ENCODE peak calls at places on chromosome 9, in six cellular contexts. Z is fibroblast of mammary gland, X is cardiac fibroblast, R is AG09309, A is foreskin fibroblast, D is GM12865. S is an unnamed sample.

GRCh38 chr9:137715321-137715720 is 96.5 kb downstream of the EHMT1 start:
- DNase-seq in Z (no peak), X (no peak), R (no peak), A (no peak), D (no peak), S (peak)

GRCh38 chr9:83935276-83935890 is 14.2 kb upstream of the KIF27 start:
- DNase-seq in Z (peak), X (peak), R (peak), A (peak), D (no peak), S (peak)

GRCh38 chr9:16258191-16258590 is 612.3 kb downstream of the BNC2 start:
- DNase-seq in Z (no peak), X (no peak), R (no peak), A (no peak), D (no peak), S (no peak)

GRCh38 chr9:105510024-105510423 is 47.9 kb upstream of the FKTN start:
- DNase-seq in Z (peak), X (peak), R (peak), A (peak), D (peak), S (peak)

GRCh38 chr9:63817622-63818518 is 1467.1 kb downstream of the FOXD4L5 start:
- DNase-seq in Z (no peak), X (peak), R (no peak), A (peak), D (peak), S (no peak)

GRCh38 chr9:116499434-116499833 is 187.7 kb upstream of the TRIM32 start:
- DNase-seq in Z (no peak), X (no peak), R (no peak), A (no peak), D (no peak), S (peak)

GRCh38 chr9:134399435-134400056 is 73.3 kb downstream of the RXRA start:
- DNase-seq in Z (peak), X (peak), R (no peak), A (peak), D (peak), S (peak)

GRCh38 chr9:126906086-126906485 is 8.5 kb upstream of the RALGPS1 start:
- DNase-seq in Z (no peak), X (no peak), R (no peak), A (no peak), D (no peak), S (no peak)

GRCh38 chr9:121868611-121869010 is 217.2 kb downstream of the DAB2IP start:
- DNase-seq in Z (peak), X (no peak), R (no peak), A (peak), D (no peak), S (no peak)
- H3K4me3 ChIP-seq in Z (no peak), X (no peak), R (no peak), A (no peak), D (no peak), S (no peak)

DNA sequence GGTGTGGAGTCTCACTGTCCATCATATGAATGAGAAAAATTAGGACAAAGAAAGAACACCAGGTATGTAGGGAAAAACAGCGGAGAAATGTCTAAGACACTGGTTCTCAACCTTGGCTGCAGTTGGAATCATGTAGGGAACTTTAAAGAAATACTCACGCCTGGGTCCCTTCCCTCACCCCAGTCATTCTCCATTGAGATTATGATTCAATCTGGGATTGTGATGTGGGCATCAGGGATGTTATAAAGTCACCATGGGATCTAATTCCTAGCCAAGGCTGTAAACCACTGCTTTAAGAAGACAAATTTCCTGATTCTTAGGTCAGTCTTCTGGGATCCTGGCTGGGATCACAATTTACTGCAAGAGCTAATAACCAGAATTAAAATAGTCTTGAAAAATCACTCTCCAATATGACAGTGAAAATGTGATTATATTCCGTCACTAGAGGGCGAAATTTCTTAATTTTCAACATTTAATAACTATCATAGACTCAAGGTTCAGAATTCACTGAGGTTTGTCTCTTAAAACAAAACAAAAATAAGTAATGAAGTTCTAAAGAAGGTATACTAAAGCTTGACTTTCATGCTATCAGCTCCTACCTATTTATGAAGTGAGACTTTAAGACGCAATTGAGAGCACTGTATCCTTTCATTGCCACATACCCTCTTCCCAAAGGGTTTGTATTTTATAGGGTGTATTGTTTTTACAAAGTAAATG is 60.5 kb downstream of the GLDC start:
- DNase-seq in Z (peak), X (peak), R (peak), A (peak), D (peak), S (peak)
- TF ChIP-seq CTCF in Z (peak), X (peak), R (peak), A (peak), D (peak), S (peak)

GRCh38 chr9:78357165-78357873 is 60.4 kb downstream of the PSAT1 start:
- DNase-seq in Z (no peak), X (no peak), R (no peak), A (no peak), D (peak), S (no peak)
- H3K4me3 ChIP-seq in Z (no peak), X (no peak), R (no peak), A (no peak), D (no peak), S (no peak)

GRCh38 chr9:132241483-132241839 is 79.6 kb downstream of the NTNG2 start:
- DNase-seq in Z (no peak), X (no peak), R (no peak), A (no peak), D (no peak), S (no peak)
- TF ChIP-seq CTCF in Z (no peak), X (no peak), R (no peak), A (no peak), D (no peak), S (no peak)

DNA sequence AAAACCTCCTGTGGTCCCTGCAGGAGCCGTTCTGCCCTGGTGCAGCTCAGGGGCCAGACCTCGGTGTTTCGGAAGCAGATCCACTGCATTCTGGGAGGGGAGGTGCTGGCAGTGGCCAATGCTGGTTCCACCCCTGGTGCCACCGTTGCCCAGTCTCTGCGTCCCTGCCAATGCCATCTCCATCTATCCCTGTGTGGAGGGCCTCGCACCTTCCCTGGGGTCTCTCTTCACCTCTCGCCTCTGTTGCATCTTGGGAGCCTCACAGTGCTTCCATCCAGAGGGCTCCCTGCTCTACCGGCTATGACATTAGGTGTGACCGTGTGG is 15.3 kb downstream of the NCS1 start:
- DNase-seq in Z (no peak), X (no peak), R (no peak), A (no peak), D (no peak), S (no peak)
- H3K4me3 ChIP-seq in Z (no peak), X (no peak), R (no peak), A (no peak), D (no peak), S (no peak)

GRCh38 chr9:132798817-132799790 is 79.0 kb downstream of the AK8 start:
- DNase-seq in Z (peak), X (no peak), R (no peak), A (peak), D (no peak), S (no peak)
- TF ChIP-seq CTCF in Z (no peak), X (no peak), R (no peak), A (peak), D (no peak), S (no peak)

DNA sequence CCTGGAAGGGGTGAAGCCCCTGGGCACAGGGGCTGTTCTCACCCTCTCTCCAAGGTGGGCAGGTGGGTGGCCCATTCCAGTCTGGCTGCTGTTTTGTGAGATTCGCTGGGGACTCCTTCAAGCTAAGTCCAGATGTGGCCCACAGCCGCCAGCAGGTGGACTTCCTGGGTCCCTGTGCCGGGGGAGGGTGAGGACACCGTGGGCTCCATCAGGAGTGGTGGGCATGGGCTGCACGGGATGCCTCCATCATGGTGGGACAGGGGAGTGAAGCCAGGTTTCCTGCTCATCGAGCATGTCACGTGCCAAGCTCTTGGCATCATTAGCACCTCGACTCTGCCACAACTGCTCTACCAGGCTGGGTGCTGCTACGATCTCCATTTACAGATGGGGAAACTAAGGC is 1.8 kb downstream of the NCS1 start:
- DNase-seq in Z (no peak), X (no peak), R (no peak), A (no peak), D (no peak), S (no peak)
- H3K4me3 ChIP-seq in Z (peak), X (no peak), R (peak), A (peak), D (no peak), S (peak)

DNA sequence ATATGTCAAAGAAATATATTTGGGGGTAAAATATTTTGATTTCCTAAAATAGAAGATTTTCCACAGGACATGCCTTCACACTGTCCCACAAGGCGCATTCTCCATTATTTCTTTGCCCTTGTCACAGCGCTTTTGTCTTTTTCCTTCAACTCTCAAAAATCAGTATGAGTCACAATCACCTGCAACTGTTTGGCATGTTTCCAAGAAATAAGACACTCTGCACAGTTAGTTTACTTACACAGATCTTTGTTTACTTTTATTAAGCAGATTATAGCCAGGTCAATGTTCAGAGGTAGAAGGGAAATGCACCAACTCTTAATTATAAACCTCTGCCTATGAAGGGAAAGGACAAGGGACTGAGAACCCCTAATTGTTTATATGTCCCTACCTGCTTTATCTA is 9.5 kb downstream of the CEMIP2 start:
- DNase-seq in Z (peak), X (peak), R (no peak), A (peak), D (no peak), S (peak)
- TF ChIP-seq CTCF in Z (no peak), X (no peak), R (no peak), A (no peak), D (no peak), S (no peak)

GRCh38 chr9:76558465-76558864 is 99.5 kb downstream of the GCNT1 start:
- DNase-seq in Z (no peak), X (no peak), R (no peak), A (peak), D (no peak), S (no peak)

GRCh38 chr9:76561887-76562286 is 102.9 kb downstream of the GCNT1 start:
- DNase-seq in Z (no peak), X (no peak), R (no peak), A (no peak), D (no peak), S (no peak)

GRCh38 chr9:76560481-76560891 is 101.5 kb downstream of the GCNT1 start:
- DNase-seq in Z (peak), X (peak), R (peak), A (peak), D (no peak), S (peak)

GRCh38 chr9:76557674-76558073 is 98.7 kb downstream of the GCNT1 start:
- DNase-seq in Z (peak), X (peak), R (no peak), A (peak), D (no peak), S (peak)

DNA sequence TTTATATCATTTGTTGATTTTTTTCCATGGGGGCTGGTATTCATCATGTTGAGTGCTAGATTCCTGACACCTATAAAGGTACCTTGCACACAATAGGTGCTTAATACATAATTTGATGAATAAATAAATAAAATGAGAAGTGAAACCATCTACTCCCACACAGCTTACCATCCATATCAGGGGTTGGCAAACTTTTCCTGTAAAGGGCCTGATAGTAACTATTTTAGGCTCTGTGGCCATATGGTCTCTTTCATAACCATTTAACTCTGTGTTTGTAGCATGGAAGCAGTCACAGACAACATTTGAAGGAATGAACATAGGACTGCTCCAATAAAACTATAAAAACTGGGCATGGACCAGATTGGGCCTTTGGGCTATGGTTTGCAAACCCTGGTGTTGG is 100.3 kb downstream of the GCNT1 start:
- DNase-seq in Z (no peak), X (no peak), R (no peak), A (peak), D (no peak), S (no peak)
- H3K4me3 ChIP-seq in Z (no peak), X (no peak), R (no peak), A (no peak), D (no peak), S (no peak)